ENCODE peak calls at places on chromosomes 4 and X, in six cellular contexts. One of them, this sample, is unnamed.

GRCh38 chrX:74458738-74459137 is 37.4 kb downstream of the SLC16A2 start:
- DNase-seq in H1: no peak
- DNase-seq in fibroblast of pulmonary artery: peak
- DNase-seq in progenitor cell of endocrine pancreas: no peak
- DNase-seq in ecto neural progenitor cell: no peak
- DNase-seq in NCI-H1417: no peak
- DNase-seq in this sample: no peak

GRCh38 chr4:159131564-159131963 is 28.7 kb downstream of the RAPGEF2 start:
- DNase-seq in NCI-H1417: no peak
- DNase-seq in progenitor cell of endocrine pancreas: no peak
- DNase-seq in fibroblast of pulmonary artery: no peak
- DNase-seq in ecto neural progenitor cell: no peak
- DNase-seq in H1: no peak
- DNase-seq in this sample: no peak

GRCh38 chrX:45760187-45760742 is 559.6 kb upstream of the DIPK2B start:
- DNase-seq in progenitor cell of endocrine pancreas: no peak
- DNase-seq in fibroblast of pulmonary artery: no peak
- DNase-seq in NCI-H1417: no peak
- DNase-seq in H1: no peak
- DNase-seq in ecto neural progenitor cell: no peak
- DNase-seq in this sample: no peak

GRCh38 chr4:29560452-29560851 is 1159.7 kb upstream of the PCDH7 start:
- DNase-seq in H1: no peak
- DNase-seq in NCI-H1417: no peak
- DNase-seq in progenitor cell of endocrine pancreas: no peak
- DNase-seq in ecto neural progenitor cell: no peak
- DNase-seq in fibroblast of pulmonary artery: no peak
- DNase-seq in this sample: no peak

GRCh38 chr4:76310683-76311082 is 4.2 kb downstream of the STBD1 start:
- DNase-seq in progenitor cell of endocrine pancreas: no peak
- DNase-seq in ecto neural progenitor cell: no peak
- DNase-seq in NCI-H1417: no peak
- DNase-seq in fibroblast of pulmonary artery: no peak
- DNase-seq in H1: no peak
- DNase-seq in this sample: no peak

GRCh38 chr4:36280555-36280954 is 861 bp upstream of the DTHD1 start:
- DNase-seq in ecto neural progenitor cell: peak
- DNase-seq in fibroblast of pulmonary artery: no peak
- DNase-seq in progenitor cell of endocrine pancreas: no peak
- DNase-seq in H1: no peak
- DNase-seq in NCI-H1417: no peak
- DNase-seq in this sample: no peak

GRCh38 chr4:12723849-12724447 is 760.2 kb downstream of the RAB28 start:
- DNase-seq in ecto neural progenitor cell: no peak
- DNase-seq in progenitor cell of endocrine pancreas: no peak
- DNase-seq in NCI-H1417: peak
- DNase-seq in fibroblast of pulmonary artery: peak
- DNase-seq in H1: no peak
- DNase-seq in this sample: no peak

GRCh38 chr4:18579222-18579621 is 557.7 kb upstream of the LCORL start:
- DNase-seq in H1: no peak
- DNase-seq in NCI-H1417: peak
- DNase-seq in ecto neural progenitor cell: no peak
- DNase-seq in fibroblast of pulmonary artery: no peak
- DNase-seq in progenitor cell of endocrine pancreas: no peak
- DNase-seq in this sample: no peak

GRCh38 chr4:7663075-7663541 is 228.4 kb upstream of the PSAPL1 start:
- DNase-seq in fibroblast of pulmonary artery: no peak
- DNase-seq in NCI-H1417: no peak
- DNase-seq in H1: no peak
- DNase-seq in ecto neural progenitor cell: no peak
- DNase-seq in progenitor cell of endocrine pancreas: no peak
- DNase-seq in this sample: no peak

GRCh38 chrX:128897611-128898010 is 625.7 kb downstream of the SMARCA1 start:
- DNase-seq in ecto neural progenitor cell: no peak
- DNase-seq in H1: no peak
- DNase-seq in NCI-H1417: no peak
- DNase-seq in fibroblast of pulmonary artery: no peak
- DNase-seq in progenitor cell of endocrine pancreas: no peak
- DNase-seq in this sample: no peak

GRCh38 chr4:152356428-152357034 is 179.4 kb downstream of the FBXW7 start:
- DNase-seq in H1: no peak
- DNase-seq in ecto neural progenitor cell: no peak
- DNase-seq in NCI-H1417: no peak
- DNase-seq in fibroblast of pulmonary artery: peak
- DNase-seq in progenitor cell of endocrine pancreas: no peak
- DNase-seq in this sample: no peak

GRCh38 chr4:78584863-78585576 is 33.5 kb downstream of the ANXA3 start:
- DNase-seq in H1: no peak
- DNase-seq in progenitor cell of endocrine pancreas: no peak
- DNase-seq in NCI-H1417: no peak
- DNase-seq in fibroblast of pulmonary artery: peak
- DNase-seq in ecto neural progenitor cell: no peak
- DNase-seq in this sample: no peak

GRCh38 chr4:151968643-151969042 is 207.8 kb upstream of the GATB start:
- DNase-seq in H1: no peak
- DNase-seq in NCI-H1417: no peak
- DNase-seq in ecto neural progenitor cell: no peak
- DNase-seq in progenitor cell of endocrine pancreas: no peak
- DNase-seq in fibroblast of pulmonary artery: no peak
- DNase-seq in this sample: no peak

GRCh38 chr4:8851321-8852117 is 20.1 kb downstream of the HMX1 start:
- DNase-seq in progenitor cell of endocrine pancreas: no peak
- DNase-seq in H1: no peak
- DNase-seq in fibroblast of pulmonary artery: no peak
- DNase-seq in NCI-H1417: no peak
- DNase-seq in ecto neural progenitor cell: no peak
- DNase-seq in this sample: no peak

GRCh38 chr4:179880756-179881155 is 2362.4 kb upstream of the TENM3 start:
- DNase-seq in ecto neural progenitor cell: no peak
- DNase-seq in progenitor cell of endocrine pancreas: no peak
- DNase-seq in fibroblast of pulmonary artery: no peak
- DNase-seq in H1: no peak
- DNase-seq in NCI-H1417: no peak
- DNase-seq in this sample: no peak

GRCh38 chr4:182644326-182645050 is 272.7 kb downstream of the DCTD start:
- DNase-seq in NCI-H1417: no peak
- DNase-seq in fibroblast of pulmonary artery: peak
- DNase-seq in H1: no peak
- DNase-seq in ecto neural progenitor cell: no peak
- DNase-seq in progenitor cell of endocrine pancreas: no peak
- DNase-seq in this sample: no peak